ENCODE peak calls at places on chromosomes 3 and 15, in six cellular contexts. O is tibial nerve, A is OCI-LY7, D is gastrocnemius medialis, Y is lower lobe of right lung, W is lung. F is an unnamed sample. For H3K4me1, the result is how much of the 10 kb centered on the place peaks cover.

GRCh38 chr3:142077859-142078500 is 71.4 kb downstream of the TFDP2 start:
- DNase-seq in A (no peak), Y (peak), D (no peak), W (peak), O (no peak), F (no peak)

GRCh38 chr3:69880069-69880640 is 119.4 kb upstream of the SAMMSON start:
- DNase-seq in D (no peak), O (no peak), W (no peak), Y (no peak), A (no peak), F (no peak)

GRCh38 chr3:111471851-111472250 is 70.1 kb upstream of the CD96 start:
- DNase-seq in A (no peak), D (no peak), Y (no peak), O (no peak), W (no peak), F (no peak)

GRCh38 chr3:125143982-125144652 is 68.4 kb downstream of the SLC12A8 start:
- DNase-seq in O (no peak), D (no peak), Y (no peak), W (no peak), A (no peak), F (no peak)

GRCh38 chr3:190225186-190225692 is 97.0 kb downstream of the CLDN1 start:
- DNase-seq in O (no peak), D (no peak), W (no peak), A (peak), Y (no peak), F (no peak)

GRCh38 chr15:95698230-95698629 is 632.3 kb upstream of the NR2F2 start:
- DNase-seq in O (no peak), D (no peak), A (no peak), Y (no peak), W (no peak), F (no peak)

GRCh38 chr3:19931180-19931692 is 2.8 kb downstream of the EFHB start:
- DNase-seq in A (no peak), D (no peak), W (no peak), O (no peak), Y (no peak), F (no peak)

GRCh38 chr15:98650871-98651481 is 2.6 kb downstream of the IGF1R start:
- DNase-seq in W (peak), D (no peak), A (no peak), Y (no peak), O (no peak), F (no peak)

GRCh38 chr3:112437146-112438022 is 61.9 kb downstream of the BTLA start:
- DNase-seq in Y (no peak), D (no peak), A (peak), O (no peak), W (no peak), F (no peak)

GRCh38 chr3:179768080-179768479 is 115.2 kb downstream of the USP13 start:
- DNase-seq in D (no peak), Y (no peak), W (no peak), A (no peak), O (no peak), F (no peak)

GRCh38 chr3:156518726-156519125 is 36.2 kb downstream of the SSR3 start:
- DNase-seq in D (peak), Y (no peak), O (no peak), A (no peak), W (no peak), F (no peak)

GRCh38 chr3:12443781-12444522 is 40.3 kb upstream of the TSEN2 start:
- DNase-seq in O (no peak), Y (no peak), W (no peak), D (no peak), A (no peak), F (no peak)

GRCh38 chr3:159620873-159621272 is 367.8 kb upstream of the IL12A start:
- DNase-seq in Y (no peak), O (no peak), A (no peak), D (no peak), W (no peak), F (no peak)

GRCh38 chr3:52959773-52960172 is 62.4 kb upstream of the STIMATE start:
- DNase-seq in D (no peak), Y (no peak), A (no peak), O (no peak), W (no peak), F (no peak)
- H3K4me3 ChIP-seq in D (no peak), Y (no peak), A (no peak), O (no peak), W (no peak), F (no peak)

DNA sequence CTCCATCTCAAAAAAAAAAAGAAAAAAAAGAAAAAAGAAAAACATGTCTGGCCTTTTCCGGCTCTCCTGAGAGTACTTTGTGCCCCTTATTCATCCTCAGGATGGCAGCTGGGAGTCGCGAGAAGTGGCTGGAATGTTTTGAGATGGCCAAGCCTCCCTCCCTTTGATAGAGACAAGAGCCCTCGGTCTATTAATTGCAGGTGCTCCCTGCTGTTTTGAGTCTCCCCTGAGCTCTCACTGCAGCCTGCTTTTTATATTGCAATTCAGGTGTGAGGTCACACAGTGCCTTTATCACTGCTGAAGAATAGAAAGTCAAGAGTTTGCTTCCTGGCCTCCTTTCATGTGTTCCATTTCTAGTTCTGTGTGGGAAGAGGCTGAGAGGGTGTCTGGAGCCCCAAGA is 10.9 kb downstream of the CA12 start:
- DNase-seq in A (no peak), O (no peak), D (no peak), Y (no peak), W (peak), F (no peak)
- H3K4me1 ChIP-seq in A (under half), O (under half), D (under half), Y (under half), W (under half), F (under half)

GRCh38 chr15:58522391-58522790 is 90.6 kb downstream of the LIPC start:
- DNase-seq in D (no peak), W (no peak), A (no peak), Y (no peak), O (no peak), F (no peak)

GRCh38 chr15:58518626-58519025 is 86.8 kb downstream of the LIPC start:
- DNase-seq in O (no peak), W (no peak), D (no peak), A (no peak), Y (no peak), F (no peak)

GRCh38 chr15:58520936-58521292 is 89.1 kb downstream of the LIPC start:
- DNase-seq in W (no peak), A (no peak), O (no peak), Y (no peak), D (no peak), F (no peak)

GRCh38 chr15:58521293-58521991 is 89.7 kb downstream of the LIPC start:
- DNase-seq in Y (peak), D (peak), W (peak), O (no peak), A (no peak), F (peak)

GRCh38 chr15:58520464-58520863 is 88.7 kb downstream of the LIPC start:
- DNase-seq in W (no peak), D (no peak), A (no peak), Y (no peak), O (no peak), F (no peak)
- H3K4me3 ChIP-seq in W (no peak), D (no peak), A (no peak), Y (no peak), O (no peak), F (no peak)

GRCh38 chr15:74789171-74789627 is 7.3 kb downstream of the CSK start:
- DNase-seq in Y (no peak), O (no peak), A (peak), D (no peak), W (no peak), F (no peak)
- H3K4me1 ChIP-seq in Y (half or more), O (half or more), A (half or more), D (half or more), W (half or more), F (under half)